ENCODE peak calls at places on chromosomes 7 and 10, in eight cellular contexts. O, D, M, Y, L, J, P and V are unnamed samples.

GRCh38 chr7:79529896-79530235 is 76.4 kb upstream of the MAGI2 start:
- DNase-seq in O (no peak), J (no peak), L (no peak), M (no peak), Y (no peak), P (no peak), D (no peak), V (no peak)

GRCh38 chr10:35442592-35442991 is 106.3 kb downstream of the CCNY start:
- DNase-seq in O (no peak), P (no peak), J (no peak), Y (no peak), M (no peak), L (no peak), D (no peak), V (no peak)

GRCh38 chr10:49176310-49177268 is 11.6 kb downstream of the TMEM273 start:
- DNase-seq in P (no peak), O (no peak), M (no peak), D (no peak), J (no peak), Y (no peak), L (no peak), V (no peak)

GRCh38 chr7:2980406-2981102 is 63.1 kb downstream of the CARD11 start:
- DNase-seq in L (no peak), Y (no peak), O (no peak), M (peak; percentile 84), D (no peak), P (peak; percentile 28), J (no peak), V (no peak)

GRCh38 chr10:12679636-12680035 is 321.9 kb downstream of the CCDC3 start:
- DNase-seq in Y (no peak), L (no peak), P (no peak), O (no peak), J (no peak), D (no peak), M (no peak), V (no peak)

GRCh38 chr10:9634466-9634865 is 1383.2 kb upstream of the CELF2 start:
- DNase-seq in Y (no peak), J (no peak), M (no peak), L (no peak), P (no peak), O (no peak), D (no peak), V (no peak)

GRCh38 chr10:103040424-103040823 is 122.3 kb downstream of the CNNM2 start:
- DNase-seq in O (no peak), J (no peak), Y (no peak), L (no peak), D (no peak), P (no peak), M (no peak), V (no peak)

GRCh38 chr7:11469028-11469718 is 362.8 kb downstream of the THSD7A start:
- DNase-seq in M (no peak), Y (no peak), L (no peak), D (no peak), O (no peak), P (no peak), J (no peak), V (no peak)

GRCh38 chr10:121167534-121168243 is 316.5 kb downstream of the WDR11 start:
- DNase-seq in O (no peak), J (no peak), L (no peak), M (no peak), D (no peak), Y (no peak), P (peak; percentile 21), V (no peak)

GRCh38 chr10:43415544-43415943 is 6.6 kb upstream of the HNRNPF start:
- DNase-seq in Y (no peak), D (no peak), J (no peak), P (no peak), M (no peak), L (no peak), O (no peak), V (no peak)

GRCh38 chr10:129642427-129642826 is 175.4 kb downstream of the MGMT start:
- DNase-seq in M (no peak), L (peak; percentile 10), D (no peak), J (no peak), P (no peak), O (no peak), Y (no peak), V (no peak)

GRCh38 chr7:778968-779451 is 51.9 kb upstream of the PRKAR1B start:
- DNase-seq in L (no peak), P (no peak), O (no peak), J (no peak), M (peak; percentile 73), Y (no peak), D (peak; percentile 98), V (no peak)

GRCh38 chr10:17025444-17026295 is 103.9 kb downstream of the CUBN start:
- DNase-seq in L (peak; percentile 21), M (no peak), J (no peak), P (peak; percentile 26), O (no peak), D (peak; percentile 19), Y (no peak), V (no peak)

GRCh38 chr7:142357953-142358520 is 100.2 kb upstream of the PRSS58 start:
- DNase-seq in P (peak; percentile 35), J (no peak), Y (no peak), L (peak; percentile 73), D (peak; percentile 66), O (no peak), M (no peak), V (peak; percentile 20)

GRCh38 chr10:134205-134742 is 981 bp upstream of the ZMYND11 start:
- DNase-seq in L (no peak), Y (no peak), O (no peak), M (no peak), J (peak; percentile 13), P (no peak), D (no peak), V (no peak)

GRCh38 chr10:89815049-89815853 is 113.9 kb downstream of the KIF20B start:
- DNase-seq in D (no peak), P (no peak), J (no peak), Y (no peak), O (no peak), L (no peak), M (no peak), V (no peak)

GRCh38 chr10:77773631-77774426 is 136.2 kb upstream of the KCNMA1 start:
- DNase-seq in P (no peak), L (no peak), Y (no peak), O (peak; percentile 2), D (no peak), M (no peak), J (no peak), V (no peak)

DNA sequence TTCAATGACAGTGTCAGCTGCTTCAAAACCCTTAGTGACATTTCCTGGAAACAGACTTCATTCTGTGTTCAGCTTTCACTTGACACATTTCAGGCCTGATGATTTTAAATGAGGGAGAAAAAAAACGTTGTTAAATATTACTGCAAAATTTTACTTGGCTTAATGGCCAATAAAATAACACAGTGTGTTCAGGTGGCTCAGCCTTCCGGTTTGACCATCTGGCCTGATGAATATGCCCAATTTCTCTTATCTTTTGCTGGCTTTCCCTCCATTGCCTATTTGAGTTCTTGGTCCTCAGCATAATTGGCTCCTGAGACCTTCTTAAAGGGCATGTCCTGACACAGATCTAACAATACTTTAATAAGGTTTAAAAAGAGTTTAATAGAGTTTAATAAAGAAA is 462.4 kb downstream of the ADRA2A start:
- DNase-seq in J (no peak), O (no peak), Y (no peak), D (no peak), M (no peak), L (no peak), P (no peak), V (no peak)
- TF ChIP-seq POLR2AphosphoS5 in J (no peak), O (no peak), Y (no peak), D (no peak), M (no peak), L (no peak), P (no peak), V (no peak)

DNA sequence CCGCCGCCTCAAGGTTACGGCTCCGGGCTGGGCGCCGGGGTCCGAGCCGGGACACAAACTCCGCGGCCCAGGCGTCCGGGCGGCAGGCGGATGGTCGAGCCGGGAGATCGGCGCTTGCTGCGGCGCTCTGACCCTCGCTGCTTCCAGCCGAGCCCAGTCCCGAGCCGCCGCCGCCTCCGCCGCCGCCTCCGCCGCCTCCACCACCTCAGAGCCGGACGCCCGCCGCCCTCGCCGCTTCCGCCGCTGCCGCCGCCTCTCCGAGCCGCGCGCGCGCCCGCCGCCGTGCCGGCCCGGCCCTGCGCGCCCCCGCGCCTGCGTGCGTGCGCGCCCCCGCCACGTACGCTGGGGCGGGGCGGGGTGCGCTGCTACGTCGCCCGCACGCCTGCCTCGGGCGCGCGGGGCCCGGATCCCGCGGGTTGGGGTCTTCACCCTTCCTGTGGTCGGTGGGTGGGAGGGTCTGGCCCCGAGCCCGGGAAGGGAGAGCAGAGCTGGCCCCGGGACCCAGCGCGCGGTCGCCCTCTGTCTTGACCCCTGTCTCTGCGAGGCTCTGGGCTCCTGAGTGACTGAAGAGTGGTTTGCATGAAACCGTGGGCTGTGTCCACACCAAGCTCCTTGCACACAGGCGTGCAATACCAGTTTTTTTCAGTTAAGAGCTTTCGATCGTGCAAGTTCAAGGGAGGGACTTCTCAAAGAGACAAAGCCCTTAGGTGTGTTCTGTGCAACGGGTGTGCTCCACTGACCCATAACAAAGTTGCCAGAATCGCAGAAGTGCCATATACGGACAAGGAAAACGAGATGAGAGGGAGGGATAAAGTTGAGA is at the start of gene SMURF1:
- DNase-seq in O (peak; percentile 76), P (peak; percentile 74), J (peak; percentile 43), Y (peak; percentile 57), L (no peak), D (peak; percentile 97), M (peak; percentile 95), V (peak; percentile 55)
- TF ChIP-seq POLR2AphosphoS5 in O (peak; percentile 66), P (peak; percentile 16), J (no peak), Y (peak; percentile 77), L (peak; percentile 83), D (peak; percentile 91), M (peak; percentile 88), V (no peak)

GRCh38 chr10:69092959-69093850 is 5.3 kb downstream of the SRGN start:
- DNase-seq in M (peak; percentile 82), J (peak; percentile 75), D (peak; percentile 65), O (peak; percentile 88), P (peak; percentile 84), L (peak; percentile 89), Y (peak; percentile 63), V (no peak)

GRCh38 chr10:69096045-69096444 is 8.1 kb downstream of the SRGN start:
- DNase-seq in M (no peak), L (no peak), Y (no peak), P (no peak), O (no peak), D (no peak), J (no peak), V (no peak)

GRCh38 chr10:69097729-69098128 is 9.8 kb downstream of the SRGN start:
- DNase-seq in D (no peak), Y (no peak), O (no peak), P (no peak), J (no peak), L (no peak), M (no peak), V (no peak)

GRCh38 chr10:69090687-69091450 is 3.0 kb downstream of the SRGN start:
- DNase-seq in P (no peak), Y (no peak), D (no peak), J (no peak), L (no peak), M (no peak), O (no peak), V (no peak)

GRCh38 chr10:69093933-69094332 is 6.0 kb downstream of the SRGN start:
- DNase-seq in L (peak; percentile 27), Y (no peak), D (no peak), J (no peak), M (no peak), O (no peak), P (no peak), V (no peak)
- TF ChIP-seq POLR2AphosphoS5 in L (no peak), Y (no peak), D (no peak), J (no peak), M (no peak), O (no peak), P (no peak), V (no peak)

GRCh38 chr10:5018150-5018549 is 14.5 kb upstream of the AKR1C2 start:
- DNase-seq in Y (no peak), L (no peak), P (no peak), M (no peak), O (no peak), D (no peak), J (no peak), V (no peak)
- TF ChIP-seq POLR2AphosphoS5 in Y (no peak), L (no peak), P (no peak), M (no peak), O (no peak), D (no peak), J (no peak), V (no peak)